ENCODE peak calls at places on chromosome 13, in ten cellular contexts. V, S, U, Y, C, O, Q, F, J and Z are unnamed samples.

GRCh38 chr13:114001331-114002008 is 27.6 kb upstream of the C13orf46 start:
- DNase-seq in S (no peak), C (no peak), O (no peak), U (no peak), F (no peak), Q (no peak), J (no peak), Y (no peak), V (no peak), Z (no peak)

GRCh38 chr13:109787135-109787954 is 962 bp upstream of the IRS2 start:
- DNase-seq in Y (no peak), V (no peak), F (no peak), J (peak), U (peak), C (peak), S (peak), O (no peak), Q (no peak), Z (no peak)

GRCh38 chr13:105787518-105788085 is 747.9 kb downstream of the EFNB2 start:
- DNase-seq in U (no peak), S (no peak), C (no peak), J (no peak), F (no peak), V (no peak), Q (no peak), Y (no peak), O (no peak), Z (no peak)

GRCh38 chr13:27349458-27349857 is 75.0 kb upstream of the GTF3A start:
- DNase-seq in S (no peak), V (no peak), C (no peak), Y (peak), Q (no peak), O (no peak), U (no peak), F (no peak), J (no peak), Z (peak)

GRCh38 chr13:47859129-47859528 is 141.9 kb downstream of the SUCLA2 start:
- DNase-seq in O (peak), Q (no peak), J (no peak), S (no peak), Y (peak), C (no peak), V (peak), F (peak), U (no peak), Z (no peak)

GRCh38 chr13:61880576-61881283 is 465.1 kb upstream of the PCDH20 start:
- DNase-seq in V (no peak), Y (no peak), F (no peak), U (no peak), O (no peak), Q (no peak), J (no peak), C (no peak), S (no peak), Z (no peak)

GRCh38 chr13:30308548-30308947 is 1.2 kb upstream of the KATNAL1 start:
- DNase-seq in S (no peak), Y (peak), Q (no peak), O (no peak), J (no peak), C (no peak), V (peak), F (no peak), U (no peak), Z (no peak)

GRCh38 chr13:94272038-94272437 is 207.4 kb downstream of the DCT start:
- DNase-seq in Q (no peak), S (no peak), V (no peak), F (no peak), Y (no peak), O (no peak), U (no peak), C (no peak), J (no peak), Z (peak)

GRCh38 chr13:78372581-78372980 is 230.8 kb downstream of the POU4F1 start:
- DNase-seq in V (no peak), O (no peak), F (no peak), C (no peak), S (no peak), U (no peak), J (no peak), Q (no peak), Y (no peak), Z (no peak)

GRCh38 chr13:94660695-94661324 is 51.5 kb downstream of the SOX21 start:
- DNase-seq in C (no peak), S (no peak), V (peak), Y (peak), O (no peak), J (no peak), U (no peak), Q (no peak), F (no peak), Z (no peak)